ENCODE peak calls at places on chromosomes 6 and 20, in seven cellular contexts. X is psoas muscle, V is AG04450, B is lower lobe of right lung, S is adrenal gland, Q is tibial nerve, K is cardiac muscle cell. P is an unnamed sample.

GRCh38 chr6:116218172-116218633 is 35.7 kb downstream of the TSPYL4 start:
- DNase-seq in X (no peak), V (no peak), B (no peak), S (no peak), Q (no peak), K (no peak), P (no peak)

GRCh38 chr20:823326-823902 is 10.1 kb upstream of the FAM110A start:
- DNase-seq in X (no peak), V (no peak), B (no peak), S (no peak), Q (no peak), K (no peak), P (no peak)

GRCh38 chr6:136365781-136366354 is 76.2 kb upstream of the BCLAF1 start:
- DNase-seq in X (peak), V (no peak), B (peak), S (peak), Q (peak), K (no peak), P (peak)

GRCh38 chr6:12032783-12033573 is 20.9 kb downstream of the HIVEP1 start:
- DNase-seq in X (no peak), V (no peak), B (no peak), S (no peak), Q (no peak), K (no peak), P (no peak)

GRCh38 chr6:168226832-168227434 is 92.6 kb downstream of the DACT2 start:
- DNase-seq in X (no peak), V (no peak), B (no peak), S (no peak), Q (no peak), K (no peak), P (no peak)

GRCh38 chr6:134920422-134920821 is 29.5 kb downstream of the ALDH8A1 start:
- DNase-seq in X (no peak), V (no peak), B (no peak), S (no peak), Q (no peak), K (no peak), P (no peak)

GRCh38 chr6:21115111-21115510 is 478.4 kb upstream of the SOX4 start:
- DNase-seq in X (no peak), V (no peak), B (no peak), S (peak), Q (no peak), K (no peak), P (no peak)

GRCh38 chr6:31870385-31870921 is 7.8 kb upstream of the NEU1 start:
- DNase-seq in X (peak), V (no peak), B (no peak), S (peak), Q (no peak), K (no peak), P (no peak)

GRCh38 chr6:10417681-10418104 is 2.8 kb upstream of the TFAP2A start:
- DNase-seq in X (no peak), V (no peak), B (peak), S (no peak), Q (no peak), K (no peak), P (no peak)

GRCh38 chr6:146850238-146850896 is 251.6 kb downstream of the ADGB start:
- DNase-seq in X (no peak), V (peak), B (no peak), S (no peak), Q (no peak), K (no peak), P (no peak)

GRCh38 chr6:107515955-107516354 is 26.0 kb downstream of the SOBP start:
- DNase-seq in X (no peak), V (no peak), B (no peak), S (no peak), Q (no peak), K (no peak), P (no peak)

GRCh38 chr20:44171775-44172571 is 15.0 kb downstream of the JPH2 start:
- DNase-seq in X (no peak), V (no peak), B (no peak), S (no peak), Q (no peak), K (no peak), P (no peak)

GRCh38 chr6:107489636-107490567 is at the start of gene SOBP:
- DNase-seq in X (peak), V (no peak), B (peak), S (peak), Q (peak), K (peak), P (peak)

GRCh38 chr6:53151676-53152075 is 3.0 kb upstream of the GCM1 start:
- DNase-seq in X (no peak), V (no peak), B (no peak), S (no peak), Q (no peak), K (no peak), P (no peak)

GRCh38 chr6:75290558-75290957 is 6.0 kb upstream of the TMEM30A start:
- DNase-seq in X (no peak), V (no peak), B (no peak), S (no peak), Q (no peak), K (no peak), P (no peak)

GRCh38 chr6:165660881-165661415 is 2.1 kb downstream of the PDE10A start:
- DNase-seq in X (no peak), V (no peak), B (no peak), S (peak), Q (no peak), K (no peak), P (peak)

GRCh38 chr6:17884501-17885039 is 102.9 kb downstream of the KIF13A start:
- DNase-seq in X (no peak), V (no peak), B (no peak), S (no peak), Q (no peak), K (no peak), P (no peak)

GRCh38 chr6:30711758-30712380 is 5.2 kb downstream of the MDC1 start:
- DNase-seq in X (no peak), V (no peak), B (peak), S (no peak), Q (no peak), K (no peak), P (no peak)

GRCh38 chr6:54681987-54682386 is 164.6 kb upstream of the FAM83B start:
- DNase-seq in X (no peak), V (peak), B (no peak), S (peak), Q (no peak), K (no peak), P (no peak)

GRCh38 chr6:157603314-157603940 is 219.6 kb upstream of the SNX9 start:
- DNase-seq in X (no peak), V (no peak), B (no peak), S (no peak), Q (no peak), K (no peak), P (no peak)

GRCh38 chr6:33425668-33426577 is 6.1 kb downstream of the SYNGAP1 start:
- DNase-seq in X (peak), V (peak), B (peak), S (peak), Q (peak), K (peak), P (peak)

GRCh38 chr6:45772886-45773285 is 242.8 kb downstream of the CLIC5 start:
- DNase-seq in X (no peak), V (no peak), B (no peak), S (no peak), Q (no peak), K (no peak), P (no peak)

GRCh38 chr6:112320561-112321300 is 26.4 kb upstream of the RFPL4B start:
- DNase-seq in X (no peak), V (no peak), B (no peak), S (no peak), Q (no peak), K (no peak), P (no peak)

DNA sequence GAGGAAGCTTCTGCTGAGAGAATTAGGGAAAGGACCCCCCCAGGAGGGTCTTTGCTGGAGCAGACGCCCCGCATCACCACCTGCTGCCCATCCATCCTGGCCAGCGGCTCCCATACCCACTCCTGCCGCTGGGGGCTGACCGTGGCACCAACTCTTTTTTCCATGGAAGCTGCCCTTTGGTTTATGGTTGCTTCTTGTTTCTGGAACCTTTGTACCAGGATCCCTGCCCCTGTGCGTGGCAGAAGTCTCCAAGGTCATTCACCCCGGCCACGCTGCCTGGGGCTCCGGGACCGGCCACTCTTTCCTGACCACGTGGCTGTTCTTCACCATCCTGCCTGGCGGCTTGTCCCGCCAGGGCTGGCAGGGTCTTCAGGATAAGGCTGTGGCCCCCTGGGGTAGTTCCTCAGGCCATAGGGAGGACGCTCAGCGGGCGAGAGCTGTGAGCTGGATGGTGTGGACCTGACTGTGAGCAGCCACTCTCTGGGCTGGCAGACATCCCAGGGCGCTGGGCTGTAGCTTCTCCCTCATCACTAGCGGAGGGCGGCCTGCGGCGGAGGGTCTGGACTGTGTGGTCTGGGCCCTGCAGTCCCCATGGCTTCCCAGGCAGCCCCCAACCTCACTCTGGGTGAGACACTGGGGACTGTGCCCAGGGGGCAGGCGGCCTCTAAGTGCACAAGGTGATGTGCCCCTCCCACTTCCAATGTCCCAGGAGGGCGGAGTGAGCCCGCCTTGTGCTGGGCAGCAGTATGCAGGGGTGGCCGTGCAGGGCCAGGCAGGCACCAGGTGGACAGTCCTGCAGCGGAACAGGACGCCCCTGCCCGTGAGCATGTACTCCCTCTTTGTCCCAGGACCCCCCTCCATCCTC is 22.8 kb upstream of the RBBP8NL start:
- DNase-seq in X (no peak), V (no peak), B (no peak), S (no peak), Q (no peak), K (no peak), P (peak)
- TF ChIP-seq CTCF in X (no peak), V (no peak), B (no peak), S (no peak), Q (no peak), K (no peak), P (no peak)

GRCh38 chr20:50651676-50652075 is 39.7 kb downstream of the RIPOR3 start:
- DNase-seq in X (no peak), V (no peak), B (no peak), S (no peak), Q (no peak), K (no peak), P (no peak)
- H3K27ac ChIP-seq in X (no peak), V (peak), B (no peak), S (no peak), Q (no peak), K (no peak), P (no peak)

DNA sequence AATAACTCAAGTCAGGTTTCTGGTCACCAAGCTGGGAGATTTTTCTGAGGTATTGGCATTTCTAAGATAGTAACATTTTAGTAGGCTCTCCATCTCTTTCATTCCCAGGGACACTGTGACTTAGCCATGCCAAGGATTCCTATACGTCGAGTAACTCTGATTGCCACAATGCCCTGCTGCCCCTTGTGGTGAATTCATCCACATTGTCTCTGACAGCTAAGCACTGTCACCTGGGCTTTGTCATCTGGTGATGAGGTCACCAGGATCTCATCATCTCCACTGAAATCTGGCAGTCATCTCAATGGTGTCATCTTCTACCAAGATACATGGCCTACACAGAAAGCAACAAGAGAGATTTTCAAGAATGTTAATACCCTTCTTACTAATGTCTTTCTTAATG is 246.6 kb downstream of the CD109 start:
- DNase-seq in X (no peak), V (peak), B (no peak), S (no peak), Q (no peak), K (no peak), P (no peak)
- TF ChIP-seq CTCF in X (no peak), V (no peak), B (no peak), S (no peak), Q (no peak), K (no peak), P (no peak)

GRCh38 chr20:34579191-34579661 is 20.7 kb downstream of the MAP1LC3A start:
- DNase-seq in X (peak), V (no peak), B (no peak), S (peak), Q (peak), K (no peak), P (no peak)

GRCh38 chr20:34580588-34580940 is 22.0 kb downstream of the MAP1LC3A start:
- DNase-seq in X (no peak), V (no peak), B (no peak), S (no peak), Q (no peak), K (no peak), P (no peak)

GRCh38 chr20:34581341-34582189 is 23.0 kb downstream of the MAP1LC3A start:
- DNase-seq in X (no peak), V (no peak), B (no peak), S (no peak), Q (no peak), K (no peak), P (no peak)

GRCh38 chr20:34578521-34579147 is 20.1 kb downstream of the MAP1LC3A start:
- DNase-seq in X (peak), V (no peak), B (no peak), S (no peak), Q (no peak), K (peak), P (no peak)

GRCh38 chr20:34579936-34580587 is 21.5 kb downstream of the MAP1LC3A start:
- DNase-seq in X (no peak), V (no peak), B (no peak), S (no peak), Q (no peak), K (no peak), P (no peak)
- H3K27ac ChIP-seq in X (no peak), V (no peak), B (no peak), S (no peak), Q (peak), K (no peak), P (peak)

P was measured in upper lobe of left lung.